ENCODE peak calls at places on chromosomes 2 and 18, in seven cellular contexts. K, O, J, E, R, F and S are unnamed samples.

GRCh38 chr2:45962522-45962921 is 311.0 kb downstream of the PRKCE start:
- DNase-seq in K (peak), O (peak), J (peak), E (no peak), R (peak), F (no peak), S (peak)

GRCh38 chr2:172328103-172328835 is 99.1 kb upstream of the ITGA6 start:
- DNase-seq in K (no peak), O (peak), J (no peak), E (no peak), R (no peak), F (no peak), S (no peak)

GRCh38 chr2:9256147-9256546 is 49.5 kb downstream of the ASAP2 start:
- DNase-seq in K (no peak), O (no peak), J (no peak), E (no peak), R (no peak), F (no peak), S (no peak)

GRCh38 chr2:21305581-21305980 is 181.8 kb downstream of the TDRD15 start:
- DNase-seq in K (no peak), O (no peak), J (no peak), E (no peak), R (no peak), F (no peak), S (no peak)

GRCh38 chr2:101974663-101975062 is 17.1 kb upstream of the IL1R2 start:
- DNase-seq in K (no peak), O (no peak), J (no peak), E (no peak), R (no peak), F (no peak), S (no peak)

GRCh38 chr2:25279091-25279651 is 62.6 kb downstream of the DNMT3A start:
- DNase-seq in K (no peak), O (no peak), J (peak), E (peak), R (peak), F (no peak), S (no peak)

GRCh38 chr2:41896186-41896846 is 151.5 kb upstream of the PKDCC start:
- DNase-seq in K (peak), O (no peak), J (no peak), E (no peak), R (no peak), F (no peak), S (no peak)

GRCh38 chr2:67462741-67463496 is 65.8 kb downstream of the ETAA1 start:
- DNase-seq in K (no peak), O (no peak), J (no peak), E (no peak), R (no peak), F (no peak), S (no peak)

GRCh38 chr2:15385184-15385583 is 175.9 kb downstream of the NBAS start:
- DNase-seq in K (no peak), O (no peak), J (no peak), E (no peak), R (no peak), F (no peak), S (no peak)

GRCh38 chr2:109210431-109211200 is 81.6 kb downstream of the SH3RF3 start:
- DNase-seq in K (no peak), O (peak), J (no peak), E (no peak), R (no peak), F (no peak), S (no peak)

GRCh38 chr2:238369516-238370481 is 49.5 kb downstream of the TRAF3IP1 start:
- DNase-seq in K (no peak), O (no peak), J (no peak), E (no peak), R (no peak), F (no peak), S (no peak)

GRCh38 chr2:226799211-226799975 is at the start of gene IRS1:
- DNase-seq in K (peak), O (peak), J (peak), E (peak), R (peak), F (peak), S (peak)

GRCh38 chr2:415986-416610 is 128.2 kb upstream of the ALKAL2 start:
- DNase-seq in K (peak), O (no peak), J (no peak), E (no peak), R (no peak), F (no peak), S (no peak)

GRCh38 chr2:104412384-104412783 is 441.5 kb upstream of the POU3F3 start:
- DNase-seq in K (no peak), O (no peak), J (no peak), E (no peak), R (no peak), F (no peak), S (peak)

GRCh38 chr18:30971338-30971956 is 71.1 kb downstream of the DSC3 start:
- DNase-seq in K (no peak), O (peak), J (no peak), E (no peak), R (no peak), F (no peak), S (no peak)

GRCh38 chr2:163467206-163467605 is 268.6 kb downstream of the FIGN start:
- DNase-seq in K (no peak), O (no peak), J (no peak), E (no peak), R (no peak), F (no peak), S (no peak)

GRCh38 chr2:54454922-54455583 is 1.1 kb upstream of the SPTBN1 start:
- DNase-seq in K (no peak), O (no peak), J (no peak), E (peak), R (no peak), F (no peak), S (peak)

GRCh38 chr2:130347220-130347925 is 4.7 kb downstream of the IMP4 start:
- DNase-seq in K (no peak), O (no peak), J (no peak), E (no peak), R (no peak), F (no peak), S (no peak)

GRCh38 chr2:186460465-186460864 is 25.6 kb upstream of the ZC3H15 start:
- DNase-seq in K (no peak), O (peak), J (no peak), E (no peak), R (no peak), F (no peak), S (no peak)
- TF ChIP-seq CTCF in K (no peak), O (peak), J (peak), E (no peak), R (peak), F (peak), S (peak)

GRCh38 chr18:62976227-62976626 is 260.9 kb downstream of the PHLPP1 start:
- DNase-seq in K (no peak), O (no peak), J (no peak), E (no peak), R (no peak), F (no peak), S (no peak)

GRCh38 chr18:62979172-62979571 is 263.8 kb downstream of the PHLPP1 start:
- DNase-seq in K (no peak), O (peak), J (peak), E (peak), R (peak), F (no peak), S (peak)

GRCh38 chr18:62978251-62979049 is 263.1 kb downstream of the PHLPP1 start:
- DNase-seq in K (no peak), O (no peak), J (no peak), E (peak), R (no peak), F (no peak), S (no peak)

GRCh38 chr18:62975785-62976184 is 260.4 kb downstream of the PHLPP1 start:
- DNase-seq in K (no peak), O (no peak), J (no peak), E (peak), R (no peak), F (no peak), S (no peak)

DNA sequence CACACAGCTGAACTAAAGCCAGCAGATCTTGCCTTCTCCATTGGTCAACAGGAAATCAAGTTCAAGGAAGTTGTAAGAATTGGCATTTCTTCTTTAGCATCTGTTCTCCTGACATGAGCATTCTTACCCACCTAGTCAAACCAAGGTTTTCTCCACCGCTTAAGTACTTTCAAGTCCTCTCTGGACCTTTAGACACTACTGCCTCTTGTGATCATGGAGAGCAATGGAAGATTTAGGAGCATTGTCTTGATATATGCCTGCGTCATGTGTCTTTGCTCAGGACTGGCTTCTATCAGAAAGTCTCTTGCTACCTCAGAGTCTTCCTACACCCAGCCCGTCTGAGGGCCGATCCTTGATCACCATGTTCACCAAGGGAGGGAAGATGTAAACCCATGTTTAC is 262.2 kb downstream of the PHLPP1 start:
- DNase-seq in K (no peak), O (peak), J (no peak), E (no peak), R (no peak), F (no peak), S (no peak)
- H3K4me3 ChIP-seq in K (no peak), O (no peak), J (no peak), E (no peak), R (no peak), F (no peak), S (no peak)

DNA sequence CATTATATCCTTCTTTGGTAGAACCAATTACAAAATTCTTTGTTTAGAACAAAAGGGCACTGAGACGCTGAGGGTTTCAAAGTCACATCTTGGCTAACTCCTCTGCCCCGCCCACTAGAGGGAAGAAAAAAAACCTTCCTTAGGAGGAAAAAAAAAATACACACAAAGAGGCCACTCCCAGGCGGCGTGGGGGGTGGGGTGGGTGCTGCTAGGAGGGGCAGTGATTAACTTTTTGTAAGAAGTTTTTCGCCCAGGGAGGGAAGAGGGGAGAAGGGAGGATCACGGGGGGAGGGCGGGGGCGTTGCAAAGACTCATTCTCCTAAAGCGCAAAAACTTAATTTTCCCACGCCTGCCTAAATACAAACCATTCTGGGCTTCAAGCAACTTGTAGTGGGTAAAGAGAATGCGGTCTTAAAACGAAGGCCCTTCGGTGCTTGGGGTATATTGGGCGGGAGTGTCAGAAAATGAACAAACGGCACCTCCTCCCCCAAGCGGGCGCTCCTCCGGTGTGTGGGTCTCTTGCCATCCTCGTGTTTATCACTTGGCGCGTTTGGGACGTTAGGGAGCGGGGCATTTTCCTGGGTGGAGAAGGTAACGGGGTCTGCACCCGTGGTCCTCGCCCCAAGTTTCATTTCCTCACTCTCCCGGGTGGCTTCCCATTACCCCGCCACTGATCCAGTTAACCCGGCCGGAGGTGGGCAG is 1.7 kb downstream of the CXCR4 start:
- DNase-seq in K (no peak), O (no peak), J (peak), E (peak), R (no peak), F (no peak), S (peak)
- TF ChIP-seq POLR2A in K (no peak), O (no peak), J (no peak), E (peak), R (peak), F (peak), S (no peak)

GRCh38 chr18:48914581-48915251 is 36.0 kb downstream of the SMAD7 start:
- DNase-seq in K (no peak), O (no peak), J (no peak), E (no peak), R (no peak), F (no peak), S (peak)

GRCh38 chr18:48915621-48916425 is 34.9 kb downstream of the SMAD7 start:
- DNase-seq in K (peak), O (peak), J (no peak), E (no peak), R (no peak), F (no peak), S (no peak)

GRCh38 chr18:48913723-48914122 is 37.0 kb downstream of the SMAD7 start:
- DNase-seq in K (no peak), O (no peak), J (no peak), E (no peak), R (no peak), F (no peak), S (no peak)

GRCh38 chr18:48910972-48911545 is 39.7 kb downstream of the SMAD7 start:
- DNase-seq in K (no peak), O (no peak), J (no peak), E (no peak), R (no peak), F (no peak), S (no peak)

GRCh38 chr18:48913201-48913600 is 37.6 kb downstream of the SMAD7 start:
- DNase-seq in K (no peak), O (no peak), J (no peak), E (peak), R (no peak), F (peak), S (no peak)
- TF ChIP-seq CTCF in K (no peak), O (no peak), J (peak), E (no peak), R (no peak), F (peak), S (no peak)

DNA sequence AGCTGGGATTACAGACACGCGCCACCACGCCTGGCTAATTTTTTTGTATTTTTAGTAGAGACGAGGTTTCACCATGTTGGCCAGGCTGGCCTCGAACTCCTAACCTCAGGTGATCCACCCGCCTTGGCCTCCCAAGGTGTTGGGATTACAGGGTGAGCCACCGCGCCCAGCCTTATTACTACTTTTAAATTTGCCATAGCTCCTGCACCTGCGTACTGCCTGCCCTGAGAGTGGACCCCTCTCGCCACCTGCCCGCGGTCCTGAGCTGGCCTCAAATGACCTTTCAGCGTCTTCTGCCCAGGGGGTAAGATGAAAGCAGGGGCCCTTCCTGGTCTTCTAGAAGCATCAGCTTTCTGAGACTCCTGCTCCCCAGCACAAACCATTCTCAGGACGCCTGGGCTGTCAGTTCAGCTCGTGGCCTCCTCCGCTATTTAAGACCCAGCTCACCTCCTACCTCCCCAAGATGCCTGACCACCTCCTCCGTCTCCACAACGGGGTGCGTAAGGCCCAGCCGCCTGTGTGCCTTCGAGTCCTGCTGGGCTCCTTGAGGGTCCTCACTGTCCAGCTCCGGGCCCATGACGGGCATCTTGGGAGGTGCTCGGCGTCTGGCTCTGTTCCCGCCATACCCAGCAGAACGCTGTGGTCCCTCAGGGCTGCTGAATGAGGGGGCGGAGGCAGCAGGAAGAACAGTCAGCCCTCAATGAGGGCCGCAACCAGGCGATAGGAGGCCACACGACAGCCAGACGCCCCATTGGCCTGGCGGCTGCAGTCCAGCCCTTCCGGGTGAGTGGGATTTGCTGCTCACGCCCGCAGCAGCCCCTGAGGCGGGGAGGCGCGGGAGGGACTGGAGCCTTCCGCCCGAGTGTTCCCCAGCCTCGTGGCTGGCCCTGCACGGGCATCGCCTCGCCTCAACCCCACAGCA is 266.6 kb downstream of the TFCP2L1 start:
- DNase-seq in K (no peak), O (peak), J (peak), E (no peak), R (no peak), F (no peak), S (no peak)
- H3K4me3 ChIP-seq in K (no peak), O (no peak), J (no peak), E (no peak), R (no peak), F (no peak), S (no peak)

GRCh38 chr2:240626531-240627300 is 1.4 kb downstream of the GPR35 start:
- DNase-seq in K (no peak), O (no peak), J (peak), E (peak), R (no peak), F (peak), S (no peak)
- TF ChIP-seq POLR2A in K (no peak), O (no peak), J (no peak), E (no peak), R (no peak), F (no peak), S (no peak)